ENCODE peak calls at places on chromosomes 1 and 21, in four cellular contexts. W, Z, T and E are unnamed samples. For H3K27me3 and H3K9me3, the result is how much of the 10 kb centered on the place peaks cover.

GRCh38 chr1:147177611-147178370 is 5.5 kb upstream of the PRKAB2 start:
- DNase-seq in Z (no peak), W (peak), T (no peak), E (no peak)

GRCh38 chr1:89739013-89739843 is 81.6 kb upstream of the LRRC8D start:
- DNase-seq in W (peak), T (no peak), Z (no peak), E (peak)

GRCh38 chr1:1237874-1238701 is 6.1 kb downstream of the B3GALT6 start:
- DNase-seq in Z (no peak), T (no peak), W (no peak), E (no peak)

GRCh38 chr1:3080236-3080964 is 11.4 kb downstream of the PRDM16 start:
- DNase-seq in Z (no peak), W (no peak), T (no peak), E (no peak)

GRCh38 chr1:44723064-44723463 is 7.9 kb downstream of the RNU5D-1 start:
- DNase-seq in T (no peak), W (no peak), Z (no peak), E (no peak)

GRCh38 chr21:43873673-43874072 is 8.7 kb downstream of the AGPAT3 start:
- DNase-seq in T (no peak), Z (no peak), W (no peak), E (no peak)

GRCh38 chr1:168709407-168709891 is 19.6 kb downstream of the DPT start:
- DNase-seq in T (no peak), Z (no peak), W (no peak), E (peak)

GRCh38 chr1:111032295-111032897 is 68.7 kb upstream of the LRIF1 start:
- DNase-seq in Z (no peak), W (no peak), T (no peak), E (no peak)

GRCh38 chr1:2257245-2257627 is 29.1 kb downstream of the SKI start:
- DNase-seq in T (no peak), W (no peak), Z (no peak), E (no peak)

GRCh38 chr1:170067253-170067819 is 7.2 kb downstream of the KIFAP3 start:
- DNase-seq in W (no peak), T (no peak), Z (no peak), E (no peak)

DNA sequence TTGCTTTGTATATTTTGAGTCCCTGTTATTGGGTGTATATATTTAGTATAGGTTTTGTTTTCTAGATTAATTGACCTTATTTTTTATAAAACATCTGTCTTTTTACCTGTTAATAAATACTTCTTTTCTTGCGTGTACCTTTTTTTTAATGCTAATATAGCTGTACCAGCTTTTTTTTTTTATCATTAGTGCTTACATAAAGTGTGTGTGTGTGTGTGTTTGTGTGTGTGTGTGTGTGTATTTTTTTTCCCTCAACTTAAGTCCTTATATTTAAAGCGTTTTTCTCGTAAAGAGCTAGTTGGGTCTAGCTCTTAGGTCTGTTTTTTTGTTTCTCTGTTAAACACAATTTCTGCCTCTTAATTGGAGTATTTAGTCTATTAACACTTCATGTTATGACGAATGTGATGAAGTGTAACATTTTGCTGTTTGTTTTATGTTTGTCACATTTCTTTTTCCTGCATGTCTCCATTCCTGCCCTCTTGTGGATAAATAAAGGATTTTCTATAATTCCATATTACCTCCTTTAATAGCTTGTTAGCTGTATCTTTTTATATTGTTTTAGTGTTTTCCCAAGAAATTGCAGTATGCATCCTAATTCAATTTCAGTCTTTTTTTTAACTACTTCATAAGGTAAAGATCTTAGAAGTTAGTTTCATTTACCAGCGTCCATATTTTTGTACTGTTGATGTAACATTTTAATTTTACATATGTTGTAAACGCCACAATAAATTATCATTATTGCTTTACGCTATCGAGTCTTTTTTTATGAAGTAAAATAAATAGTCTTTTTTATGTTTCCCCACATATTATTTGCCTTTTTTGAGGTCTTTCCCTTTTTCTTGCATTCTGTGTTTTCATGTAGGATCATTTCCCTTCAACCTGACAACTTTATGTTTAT is 4.3 kb downstream of the PRMT2 start:
- DNase-seq in T (no peak), W (no peak), Z (no peak), E (no peak)
- H3K4me3 ChIP-seq in T (no peak), W (no peak), Z (no peak), E (no peak)

DNA sequence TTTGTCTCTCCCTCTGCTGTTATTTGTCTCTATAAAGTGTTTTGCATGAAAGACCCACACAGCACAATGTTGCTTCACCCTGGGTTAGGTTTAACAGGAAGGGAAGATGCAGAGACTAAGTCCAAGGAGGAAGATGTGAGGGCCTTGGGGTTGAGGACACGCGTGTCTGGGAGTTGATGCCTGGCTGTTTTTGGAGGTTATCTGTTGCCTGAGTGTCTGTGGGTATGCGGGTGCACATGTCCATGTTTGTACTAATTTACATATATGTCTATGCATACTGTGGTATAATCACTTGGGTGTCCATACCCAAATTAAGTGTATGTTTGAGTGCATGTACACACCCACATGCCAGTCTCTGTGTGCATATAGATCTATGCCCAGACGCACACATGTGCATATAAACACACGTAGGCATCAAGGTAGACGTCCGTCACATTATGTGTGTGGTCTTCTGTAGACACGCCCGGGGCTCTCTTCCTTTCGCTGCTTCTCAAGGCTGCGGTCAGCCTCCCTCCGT is 970 bp upstream of the MAN1C1 start:
- DNase-seq in W (no peak), Z (no peak), T (no peak), E (no peak)
- H3K27me3 ChIP-seq in W (under half), Z (under half), T (under half), E (under half)

GRCh38 chr1:113479713-113480676 is 89.7 kb downstream of the MAGI3 start:
- DNase-seq in W (no peak), Z (no peak), T (no peak), E (no peak)
- H3K9me3 ChIP-seq in W (under half), Z (under half), T (under half), E (under half)

GRCh38 chr1:226663327-226663704 is 75.8 kb downstream of the ITPKB start:
- DNase-seq in T (no peak), Z (no peak), W (no peak), E (no peak)
- H3K4me3 ChIP-seq in T (peak), Z (no peak), W (no peak), E (no peak)

GRCh38 chr1:107141491-107142369 is 891 bp downstream of the NTNG1 start:
- DNase-seq in W (no peak), Z (peak), T (no peak), E (peak)
- H3K27me3 ChIP-seq in W (under half), Z (under half), T (under half), E (under half)

DNA sequence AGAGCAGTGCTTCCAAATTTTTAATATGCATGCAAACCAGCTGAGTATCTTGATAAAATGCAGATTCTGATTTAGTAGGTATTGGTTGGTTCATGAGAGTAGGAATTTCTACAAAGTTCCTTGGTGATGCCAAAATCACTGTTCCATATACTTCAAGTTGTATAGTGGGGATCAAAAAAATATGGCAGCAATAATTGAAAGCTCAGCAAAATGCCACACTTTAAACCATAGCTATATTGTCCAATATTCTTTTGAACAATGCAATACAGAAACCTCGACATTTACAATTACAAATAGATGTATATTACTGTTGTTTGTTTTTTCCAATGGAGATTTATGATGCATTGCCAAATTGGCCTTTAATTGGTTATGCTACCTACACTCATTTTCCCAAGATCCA is 55.7 kb upstream of the NCAM2 start:
- DNase-seq in T (no peak), Z (no peak), W (no peak), E (no peak)
- H3K9me3 ChIP-seq in T (under half), Z (under half), W (under half), E (under half)

DNA sequence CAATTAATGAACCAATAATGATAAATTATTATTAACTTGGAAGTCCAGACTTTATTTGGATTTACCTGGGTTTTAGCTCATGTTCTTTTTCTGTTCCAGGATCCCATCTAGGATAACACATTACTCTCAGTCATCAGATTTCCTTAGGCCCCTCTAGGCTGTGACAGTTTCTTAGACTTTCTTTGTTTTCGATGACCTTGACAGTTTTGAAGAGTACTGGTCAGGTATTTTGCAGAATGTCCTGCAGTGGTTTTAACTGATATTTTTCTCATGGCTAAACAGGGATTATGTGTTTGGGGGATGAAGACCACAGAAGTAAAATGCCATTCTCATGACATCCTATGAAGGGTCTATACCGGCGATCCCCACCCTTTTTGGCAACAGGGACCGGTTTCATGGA is 144.0 kb downstream of the NAV1 start:
- DNase-seq in W (no peak), Z (no peak), T (no peak), E (no peak)
- H3K4me3 ChIP-seq in W (no peak), Z (no peak), T (no peak), E (no peak)

GRCh38 chr1:17215545-17215890 is 10.6 kb downstream of the PADI1 start:
- DNase-seq in Z (no peak), W (no peak), T (no peak), E (peak)

GRCh38 chr1:17216078-17216477 is 11.2 kb downstream of the PADI1 start:
- DNase-seq in T (no peak), W (no peak), Z (no peak), E (no peak)

GRCh38 chr1:17213433-17214148 is 8.7 kb downstream of the PADI1 start:
- DNase-seq in T (no peak), Z (no peak), W (no peak), E (no peak)

GRCh38 chr1:17212487-17213121 is 7.7 kb downstream of the PADI1 start:
- DNase-seq in Z (peak), W (no peak), T (no peak), E (no peak)

GRCh38 chr1:17214876-17215544 is 10.1 kb downstream of the PADI1 start:
- DNase-seq in Z (no peak), W (no peak), T (no peak), E (no peak)
- H3K27me3 ChIP-seq in Z (under half), W (under half), T (under half), E (under half)